ENCODE peak calls at places on chromosome 19, in five cellular contexts. E is choroid plexus epithelial cell, Q is progenitor cell of endocrine pancreas, X is IMR-90, V is cardiac fibroblast. F is an unnamed sample.

GRCh38 chr19:13055213-13056051 is 47.2 kb downstream of the LYL1 start:
- DNase-seq in E (peak), Q (no peak), X (peak), V (peak), F (peak)

GRCh38 chr19:29566496-29567054 is 39.5 kb upstream of the POP4 start:
- DNase-seq in E (no peak), V (no peak), Q (no peak), X (no peak), F (no peak)

GRCh38 chr19:34432797-34433196 is 4.6 kb downstream of the UBA2 start:
- DNase-seq in Q (no peak), E (peak), V (peak), X (no peak), F (no peak)

GRCh38 chr19:51359294-51359693 is 6.9 kb downstream of the ETFB start:
- DNase-seq in Q (no peak), E (peak), V (peak), X (peak), F (peak)

GRCh38 chr19:2391118-2391725 is 31.2 kb downstream of the TMPRSS9 start:
- DNase-seq in V (peak), E (peak), X (peak), Q (no peak), F (peak)

GRCh38 chr19:36819130-36819630 is 19.0 kb downstream of the ZNF790 start:
- DNase-seq in X (no peak), E (peak), Q (no peak), V (peak), F (no peak)

GRCh38 chr19:43656436-43656835 is 13.5 kb downstream of the PLAUR start:
- DNase-seq in E (no peak), V (no peak), X (no peak), Q (no peak), F (no peak)

GRCh38 chr19:12790628-12791344 is 500 bp upstream of the JUNB start:
- DNase-seq in V (no peak), Q (no peak), E (peak), X (no peak), F (no peak)

GRCh38 chr19:35592226-35592625 is 6.3 kb downstream of the PMIS2 start:
- DNase-seq in V (peak), X (peak), Q (no peak), E (peak), F (peak)

GRCh38 chr19:49710372-49710951 is 19.5 kb downstream of the CPT1C start:
- DNase-seq in Q (no peak), E (peak), X (peak), V (peak), F (peak)

GRCh38 chr19:2982983-2983350 is 5.6 kb downstream of the TLE6 start:
- DNase-seq in Q (no peak), V (peak), X (peak), E (peak), F (peak)

GRCh38 chr19:48651682-48652046 is 5.7 kb upstream of the CA11 start:
- DNase-seq in V (no peak), E (no peak), X (no peak), Q (no peak), F (no peak)

GRCh38 chr19:38727868-38728660 is 16.2 kb downstream of the CAPN12 start:
- DNase-seq in E (peak), Q (no peak), V (peak), X (no peak), F (no peak)

GRCh38 chr19:44694184-44694579 is 4.8 kb upstream of the CEACAM16 start:
- DNase-seq in E (no peak), Q (no peak), V (no peak), X (no peak), F (no peak)

GRCh38 chr19:39167461-39168257 is 29.1 kb upstream of the NCCRP1 start:
- DNase-seq in Q (peak), V (no peak), E (no peak), X (no peak), F (no peak)

GRCh38 chr19:18849838-18850400 is 18.2 kb downstream of the UPF1 start:
- DNase-seq in E (peak), V (no peak), Q (no peak), X (no peak), F (no peak)

GRCh38 chr19:18848860-18849661 is 17.3 kb downstream of the UPF1 start:
- DNase-seq in Q (no peak), V (peak), E (peak), X (peak), F (no peak)

GRCh38 chr19:18846862-18847515 is 15.2 kb downstream of the UPF1 start:
- DNase-seq in V (peak), E (peak), Q (peak), X (peak), F (peak)

GRCh38 chr19:18845961-18846360 is 14.2 kb downstream of the UPF1 start:
- DNase-seq in Q (no peak), V (no peak), X (no peak), E (no peak), F (no peak)

DNA sequence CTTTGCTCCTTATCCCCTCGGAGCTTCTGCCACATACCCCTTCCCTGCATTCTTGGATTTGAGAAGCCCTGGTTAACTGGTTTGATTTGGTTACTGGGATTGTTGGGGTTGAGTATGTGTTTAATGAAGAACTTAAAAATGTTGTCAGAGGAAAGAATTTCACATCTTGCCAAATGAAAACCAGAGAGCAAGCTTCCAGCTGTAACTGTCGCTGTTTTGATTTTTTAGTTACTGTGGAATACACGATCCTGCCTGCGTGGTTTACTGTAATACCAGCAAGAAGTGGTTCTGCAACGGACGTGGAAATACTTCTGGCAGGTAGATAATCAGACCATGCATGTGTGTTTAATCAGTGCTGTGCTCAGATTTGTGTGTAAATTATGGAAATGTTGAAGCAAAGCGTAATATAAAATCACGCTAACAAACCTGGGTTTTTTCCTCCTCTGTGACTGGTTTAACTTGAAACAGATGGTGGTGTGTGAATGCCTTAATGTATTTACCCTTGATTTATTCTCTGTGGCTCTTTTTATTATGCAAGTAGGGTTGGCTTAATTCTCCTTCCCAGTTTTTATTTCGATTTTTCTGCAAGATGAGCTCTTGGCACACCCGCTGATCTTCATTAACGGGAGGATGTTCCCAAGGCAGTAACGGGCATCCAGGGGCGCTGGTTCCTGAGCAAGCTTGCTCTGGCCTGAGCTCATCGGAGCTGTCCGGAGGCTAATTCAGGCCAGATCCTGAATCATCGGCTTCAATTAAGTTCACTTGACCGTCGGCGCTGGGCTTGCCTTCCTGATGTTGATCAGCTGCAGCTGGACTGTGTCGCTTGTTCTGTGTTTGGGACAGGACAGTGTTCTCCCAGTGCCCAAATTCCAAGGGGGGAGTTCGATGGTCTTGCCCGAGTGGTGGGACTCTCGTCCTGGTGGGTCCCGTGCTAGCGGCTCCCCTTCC is 16.0 kb downstream of the UPF1 start:
- DNase-seq in Q (no peak), E (peak), V (peak), X (no peak), F (no peak)
- TF ChIP-seq CTCF in Q (no peak), E (no peak), V (no peak), X (no peak), F (no peak)

GRCh38 chr19:488505-489417 is 7.5 kb upstream of the MADCAM1 start:
- DNase-seq in Q (peak), X (peak), V (peak), E (peak), F (peak)
- TF ChIP-seq CTCF in Q (no peak), X (peak), V (no peak), E (no peak), F (no peak)

GRCh38 chr19:10555613-10555979 is 10.2 kb downstream of the KRI1 start:
- DNase-seq in Q (no peak), V (no peak), X (no peak), E (no peak), F (no peak)

GRCh38 chr19:10553943-10554381 is 10.3 kb downstream of the ATG4D start:
- DNase-seq in E (no peak), X (no peak), V (no peak), Q (no peak), F (no peak)

GRCh38 chr19:10552596-10553053 is 8.9 kb downstream of the ATG4D start:
- DNase-seq in X (no peak), Q (no peak), E (peak), V (peak), F (peak)

GRCh38 chr19:10553087-10553667 is 9.5 kb downstream of the ATG4D start:
- DNase-seq in E (no peak), V (no peak), X (no peak), Q (no peak), F (no peak)

DNA sequence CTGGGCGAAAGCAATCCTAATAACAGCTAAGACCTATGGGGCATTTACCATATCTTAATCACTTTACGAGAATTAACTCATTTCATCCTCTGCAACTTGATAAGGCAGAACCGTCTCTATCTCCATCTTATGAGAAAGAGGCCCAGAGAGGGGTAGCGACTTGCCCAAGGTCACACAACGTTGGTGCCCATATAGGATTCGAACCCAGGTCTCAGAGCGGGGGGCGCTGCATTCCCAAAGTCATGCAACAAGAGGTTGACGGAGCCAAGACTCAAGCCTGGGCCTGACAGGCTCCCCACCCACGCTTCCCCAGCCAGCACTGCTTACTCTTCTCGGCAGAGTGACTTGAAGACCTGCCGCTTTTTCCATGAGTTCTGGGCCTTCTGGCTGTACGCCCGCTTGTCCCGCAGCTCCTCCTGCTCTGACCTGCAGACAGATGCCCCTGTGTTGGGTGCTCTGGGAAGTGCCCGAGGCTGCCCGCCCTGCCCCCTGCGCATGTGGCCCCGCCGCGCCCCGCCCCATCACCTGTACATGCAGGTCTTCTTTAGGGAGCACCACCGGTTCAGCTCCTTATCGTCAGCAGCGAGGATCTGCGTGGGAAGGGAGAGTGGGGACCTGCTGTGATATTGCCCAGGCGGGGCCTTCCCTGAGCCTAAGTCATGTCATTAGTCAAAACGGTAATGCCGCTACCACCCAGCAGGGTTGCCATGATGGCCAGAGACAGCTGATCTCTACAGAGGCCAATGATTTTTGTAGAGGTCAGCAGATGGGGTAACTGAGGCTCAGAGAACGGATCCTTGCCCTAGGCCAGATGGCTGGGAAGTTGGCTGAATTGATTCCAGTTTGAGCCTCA is 10.8 kb downstream of the KRI1 start:
- DNase-seq in X (no peak), E (no peak), Q (no peak), V (no peak), F (no peak)
- TF ChIP-seq CTCF in X (no peak), E (peak), Q (peak), V (no peak), F (no peak)

GRCh38 chr19:55777528-55777927 is 8.6 kb downstream of the RFPL4AL1 start:
- DNase-seq in E (no peak), X (no peak), Q (no peak), V (no peak), F (peak)
- TF ChIP-seq CTCF in E (no peak), X (no peak), Q (no peak), V (no peak), F (no peak)

GRCh38 chr19:11451327-11451941 is 16.0 kb downstream of the PRKCSH start:
- DNase-seq in V (no peak), Q (no peak), E (no peak), X (no peak), F (no peak)

GRCh38 chr19:11452814-11453335 is 17.4 kb downstream of the PRKCSH start:
- DNase-seq in X (no peak), V (no peak), Q (no peak), E (no peak), F (no peak)

GRCh38 chr19:11450570-11451326 is 15.3 kb downstream of the PRKCSH start:
- DNase-seq in Q (no peak), V (no peak), E (no peak), X (no peak), F (no peak)

GRCh38 chr19:11453468-11454341 is 18.3 kb downstream of the PRKCSH start:
- DNase-seq in E (no peak), V (no peak), Q (no peak), X (no peak), F (no peak)

DNA sequence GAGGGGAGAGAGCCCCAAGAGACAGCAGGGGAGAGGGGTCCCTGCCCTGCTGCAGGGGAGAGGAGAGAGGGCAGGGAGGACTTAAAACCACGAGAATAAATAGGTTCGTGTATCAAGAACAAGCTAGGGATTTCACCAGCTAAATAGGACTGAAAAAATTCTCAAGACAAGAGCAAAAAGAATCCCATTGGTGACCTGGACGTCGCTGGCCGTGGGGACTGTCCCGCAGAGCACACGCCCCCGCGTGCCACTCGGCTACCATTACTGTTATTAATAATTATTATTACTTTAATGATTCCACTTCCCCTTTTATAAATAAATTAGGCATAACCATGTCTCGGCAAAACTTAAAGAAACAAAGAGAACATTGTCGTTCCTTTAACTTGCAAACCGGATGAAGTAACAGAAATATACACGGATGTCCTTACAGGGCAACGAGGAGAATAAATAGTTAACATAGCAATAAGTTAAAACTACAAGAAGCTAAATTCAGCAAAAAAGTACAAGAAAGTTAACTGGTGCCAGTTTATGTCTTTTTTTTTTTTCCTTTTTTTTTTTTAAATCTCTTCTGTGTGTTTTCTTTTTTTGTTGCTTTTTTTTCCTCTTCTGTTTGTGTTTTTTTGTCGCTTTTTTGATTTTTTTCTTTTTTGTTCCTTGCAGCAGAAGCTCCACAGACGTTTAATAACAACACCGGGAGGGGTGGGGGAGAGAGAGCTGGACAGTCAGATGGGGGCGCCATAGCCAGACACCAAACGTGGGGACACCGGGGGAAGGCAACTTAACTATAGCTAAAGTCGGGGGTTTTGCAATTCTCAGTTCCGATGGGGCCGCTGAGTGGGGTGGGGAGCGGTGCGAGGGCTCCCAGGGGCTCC is 16.7 kb downstream of the PRKCSH start:
- DNase-seq in Q (no peak), X (no peak), V (no peak), E (peak), F (no peak)
- TF ChIP-seq CTCF in Q (no peak), X (peak), V (no peak), E (peak), F (no peak)

GRCh38 chr19:46015961-46016425 is 6.9 kb downstream of the PGLYRP1 start:
- DNase-seq in Q (no peak), V (no peak), E (no peak), X (no peak), F (no peak)

GRCh38 chr19:46016426-46017094 is 6.3 kb downstream of the PGLYRP1 start:
- DNase-seq in X (peak), Q (peak), E (peak), V (peak), F (peak)

GRCh38 chr19:46018729-46019251 is 4.1 kb downstream of the PGLYRP1 start:
- DNase-seq in V (no peak), E (no peak), X (no peak), Q (no peak), F (no peak)

GRCh38 chr19:46017874-46018675 is 4.8 kb downstream of the PGLYRP1 start:
- DNase-seq in V (no peak), X (no peak), E (no peak), Q (no peak), F (no peak)

DNA sequence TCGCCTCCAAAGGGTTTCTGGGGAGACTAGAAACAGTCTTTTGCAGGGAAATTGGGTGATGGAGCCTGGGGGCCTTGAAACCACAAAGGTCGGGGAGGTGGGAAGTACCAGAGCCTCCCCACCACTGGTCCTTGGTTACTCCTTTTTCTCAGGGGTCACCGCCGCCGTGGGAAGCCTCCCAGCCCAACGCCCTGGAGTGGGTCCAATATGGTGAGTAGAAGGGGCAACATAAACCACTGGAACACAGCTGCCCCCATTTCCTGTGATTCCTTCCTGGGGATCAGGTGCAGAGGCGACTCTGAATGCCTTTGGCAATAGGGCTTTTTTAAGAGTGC is 5.8 kb downstream of the PGLYRP1 start:
- DNase-seq in E (no peak), X (no peak), Q (no peak), V (no peak), F (no peak)
- TF ChIP-seq CTCF in E (no peak), X (no peak), Q (no peak), V (no peak), F (no peak)